ENCODE peak calls at places on chromosome 21, in seven cellular contexts. One of them, this sample, is unnamed.

GRCh38 chr21:30348506-30348905 is at the start of gene KRTAP23-1:
- DNase-seq in heart left ventricle: no peak
- DNase-seq in esophagus squamous epithelium: no peak
- DNase-seq in suprapubic skin: no peak
- DNase-seq in gastrocnemius medialis: no peak
- DNase-seq in breast epithelium: no peak
- DNase-seq in IMR-90: no peak
- DNase-seq in this sample: no peak

GRCh38 chr21:22125581-22125980 is 1127.4 kb downstream of the NCAM2 start:
- DNase-seq in heart left ventricle: no peak
- DNase-seq in esophagus squamous epithelium: no peak
- DNase-seq in suprapubic skin: no peak
- DNase-seq in gastrocnemius medialis: no peak
- DNase-seq in breast epithelium: no peak
- DNase-seq in IMR-90: no peak
- DNase-seq in this sample: no peak

GRCh38 chr21:21165063-21165645 is 166.9 kb downstream of the NCAM2 start:
- DNase-seq in heart left ventricle: no peak
- DNase-seq in esophagus squamous epithelium: no peak
- DNase-seq in suprapubic skin: no peak
- DNase-seq in gastrocnemius medialis: no peak
- DNase-seq in breast epithelium: no peak
- DNase-seq in IMR-90: peak; percentile 97
- DNase-seq in this sample: no peak

GRCh38 chr21:37453350-37453749 is 86.8 kb downstream of the DYRK1A start:
- DNase-seq in heart left ventricle: no peak
- DNase-seq in esophagus squamous epithelium: no peak
- DNase-seq in suprapubic skin: no peak
- DNase-seq in gastrocnemius medialis: no peak
- DNase-seq in breast epithelium: no peak
- DNase-seq in IMR-90: no peak
- DNase-seq in this sample: no peak

GRCh38 chr21:45986316-45987051 is 4.9 kb downstream of the COL6A1 start:
- DNase-seq in heart left ventricle: peak; percentile 65
- DNase-seq in esophagus squamous epithelium: no peak
- DNase-seq in suprapubic skin: peak; percentile 74
- DNase-seq in gastrocnemius medialis: no peak
- DNase-seq in breast epithelium: peak; percentile 33
- DNase-seq in IMR-90: no peak
- DNase-seq in this sample: no peak

GRCh38 chr21:25330266-25330665 is 277.0 kb downstream of the MRPL39 start:
- DNase-seq in heart left ventricle: no peak
- DNase-seq in esophagus squamous epithelium: no peak
- DNase-seq in suprapubic skin: no peak
- DNase-seq in gastrocnemius medialis: no peak
- DNase-seq in breast epithelium: no peak
- DNase-seq in IMR-90: peak; percentile 61
- DNase-seq in this sample: no peak

GRCh38 chr21:45865106-45865835 is 116.3 kb upstream of the COL6A1 start:
- DNase-seq in heart left ventricle: no peak
- DNase-seq in esophagus squamous epithelium: no peak
- DNase-seq in suprapubic skin: peak; percentile 38
- DNase-seq in gastrocnemius medialis: no peak
- DNase-seq in breast epithelium: no peak
- DNase-seq in IMR-90: peak; percentile 92
- DNase-seq in this sample: no peak

GRCh38 chr21:42401164-42401563 is 2.5 kb upstream of the UBASH3A start:
- DNase-seq in heart left ventricle: no peak
- DNase-seq in esophagus squamous epithelium: no peak
- DNase-seq in suprapubic skin: no peak
- DNase-seq in gastrocnemius medialis: no peak
- DNase-seq in breast epithelium: no peak
- DNase-seq in IMR-90: no peak
- DNase-seq in this sample: no peak

GRCh38 chr21:16216595-16216994 is 486.8 kb downstream of the USP25 start:
- DNase-seq in heart left ventricle: no peak
- DNase-seq in esophagus squamous epithelium: no peak
- DNase-seq in suprapubic skin: no peak
- DNase-seq in gastrocnemius medialis: no peak
- DNase-seq in breast epithelium: no peak
- DNase-seq in IMR-90: no peak
- DNase-seq in this sample: no peak

GRCh38 chr21:38388684-38389676 is 109.3 kb downstream of the ERG start:
- DNase-seq in heart left ventricle: no peak
- DNase-seq in esophagus squamous epithelium: no peak
- DNase-seq in suprapubic skin: no peak
- DNase-seq in gastrocnemius medialis: no peak
- DNase-seq in breast epithelium: no peak
- DNase-seq in IMR-90: no peak
- DNase-seq in this sample: no peak

GRCh38 chr21:18840239-18840638 is 436.7 kb upstream of the TMPRSS15 start:
- DNase-seq in heart left ventricle: no peak
- DNase-seq in esophagus squamous epithelium: no peak
- DNase-seq in suprapubic skin: no peak
- DNase-seq in gastrocnemius medialis: no peak
- DNase-seq in breast epithelium: no peak
- DNase-seq in IMR-90: no peak
- DNase-seq in this sample: peak; percentile 0

GRCh38 chr21:42381347-42381984 is 14.4 kb downstream of the TMPRSS3 start:
- DNase-seq in heart left ventricle: no peak
- DNase-seq in esophagus squamous epithelium: no peak
- DNase-seq in suprapubic skin: no peak
- DNase-seq in gastrocnemius medialis: no peak
- DNase-seq in breast epithelium: no peak
- DNase-seq in IMR-90: peak; percentile 46
- DNase-seq in this sample: peak; percentile 59

GRCh38 chr21:46093668-46094400 is 4.1 kb upstream of the COL6A2 start:
- DNase-seq in heart left ventricle: no peak
- DNase-seq in esophagus squamous epithelium: no peak
- DNase-seq in suprapubic skin: no peak
- DNase-seq in gastrocnemius medialis: no peak
- DNase-seq in breast epithelium: no peak
- DNase-seq in IMR-90: no peak
- DNase-seq in this sample: no peak

GRCh38 chr21:42150458-42151085 is 68.4 kb upstream of the ABCG1 start:
- DNase-seq in heart left ventricle: no peak
- DNase-seq in esophagus squamous epithelium: no peak
- DNase-seq in suprapubic skin: peak; percentile 55
- DNase-seq in gastrocnemius medialis: no peak
- DNase-seq in breast epithelium: peak; percentile 39
- DNase-seq in IMR-90: no peak
- DNase-seq in this sample: no peak

GRCh38 chr21:45993210-45994085 is 11.9 kb downstream of the COL6A1 start:
- DNase-seq in heart left ventricle: peak; percentile 71
- DNase-seq in esophagus squamous epithelium: no peak
- DNase-seq in suprapubic skin: peak; percentile 83
- DNase-seq in gastrocnemius medialis: peak; percentile 33
- DNase-seq in breast epithelium: peak; percentile 45
- DNase-seq in IMR-90: no peak
- DNase-seq in this sample: no peak

GRCh38 chr21:42784276-42784675 is 95.1 kb downstream of the WDR4 start:
- DNase-seq in heart left ventricle: no peak
- DNase-seq in esophagus squamous epithelium: no peak
- DNase-seq in suprapubic skin: no peak
- DNase-seq in gastrocnemius medialis: no peak
- DNase-seq in breast epithelium: no peak
- DNase-seq in IMR-90: no peak
- DNase-seq in this sample: no peak

GRCh38 chr21:36499578-36500471 is 19.9 kb upstream of the CLDN14 start:
- DNase-seq in heart left ventricle: no peak
- DNase-seq in esophagus squamous epithelium: no peak
- DNase-seq in suprapubic skin: no peak
- DNase-seq in gastrocnemius medialis: peak; percentile 39
- DNase-seq in breast epithelium: peak; percentile 86
- DNase-seq in IMR-90: no peak
- DNase-seq in this sample: no peak

GRCh38 chr21:42423197-42423675 is 19.5 kb downstream of the UBASH3A start:
- DNase-seq in heart left ventricle: no peak
- DNase-seq in esophagus squamous epithelium: no peak
- DNase-seq in suprapubic skin: no peak
- DNase-seq in gastrocnemius medialis: no peak
- DNase-seq in breast epithelium: no peak
- DNase-seq in IMR-90: no peak
- DNase-seq in this sample: no peak

DNA sequence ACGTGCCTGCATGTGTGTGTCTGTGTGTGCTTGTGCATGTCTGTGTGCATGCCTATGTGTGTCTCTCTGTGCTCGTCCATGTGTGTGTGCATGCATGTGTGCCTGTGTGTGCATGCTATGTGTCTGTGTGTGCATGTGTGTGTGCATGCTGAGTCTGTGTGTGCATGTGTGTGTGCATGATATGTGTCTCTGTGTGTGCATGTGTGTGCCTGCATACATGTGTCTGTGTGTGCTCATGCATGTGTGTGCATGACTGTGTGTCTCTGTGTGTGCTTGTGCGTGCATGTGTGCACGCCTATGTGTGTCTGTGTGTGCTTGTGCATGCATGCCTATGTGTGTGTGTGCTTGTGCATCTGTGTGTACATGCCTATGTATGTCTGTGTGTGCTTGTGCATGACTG is 52.3 kb downstream of the TCP10L start:
- DNase-seq in heart left ventricle: no peak
- DNase-seq in esophagus squamous epithelium: no peak
- DNase-seq in suprapubic skin: peak; percentile 4
- DNase-seq in gastrocnemius medialis: no peak
- DNase-seq in breast epithelium: no peak
- DNase-seq in IMR-90: no peak
- DNase-seq in this sample: no peak
- H3K9me3 ChIP-seq in heart left ventricle: no peaks in the 10 kb centered on the region
- H3K9me3 ChIP-seq in esophagus squamous epithelium: no peaks in the 10 kb centered on the region
- H3K9me3 ChIP-seq in suprapubic skin: no peaks in the 10 kb centered on the region
- H3K9me3 ChIP-seq in gastrocnemius medialis: no peaks in the 10 kb centered on the region
- H3K9me3 ChIP-seq in breast epithelium: peaks cover 3% of the 10 kb centered on the region
- H3K9me3 ChIP-seq in IMR-90: peaks cover 2% of the 10 kb centered on the region
- H3K9me3 ChIP-seq in this sample: no peaks in the 10 kb centered on the region

DNA sequence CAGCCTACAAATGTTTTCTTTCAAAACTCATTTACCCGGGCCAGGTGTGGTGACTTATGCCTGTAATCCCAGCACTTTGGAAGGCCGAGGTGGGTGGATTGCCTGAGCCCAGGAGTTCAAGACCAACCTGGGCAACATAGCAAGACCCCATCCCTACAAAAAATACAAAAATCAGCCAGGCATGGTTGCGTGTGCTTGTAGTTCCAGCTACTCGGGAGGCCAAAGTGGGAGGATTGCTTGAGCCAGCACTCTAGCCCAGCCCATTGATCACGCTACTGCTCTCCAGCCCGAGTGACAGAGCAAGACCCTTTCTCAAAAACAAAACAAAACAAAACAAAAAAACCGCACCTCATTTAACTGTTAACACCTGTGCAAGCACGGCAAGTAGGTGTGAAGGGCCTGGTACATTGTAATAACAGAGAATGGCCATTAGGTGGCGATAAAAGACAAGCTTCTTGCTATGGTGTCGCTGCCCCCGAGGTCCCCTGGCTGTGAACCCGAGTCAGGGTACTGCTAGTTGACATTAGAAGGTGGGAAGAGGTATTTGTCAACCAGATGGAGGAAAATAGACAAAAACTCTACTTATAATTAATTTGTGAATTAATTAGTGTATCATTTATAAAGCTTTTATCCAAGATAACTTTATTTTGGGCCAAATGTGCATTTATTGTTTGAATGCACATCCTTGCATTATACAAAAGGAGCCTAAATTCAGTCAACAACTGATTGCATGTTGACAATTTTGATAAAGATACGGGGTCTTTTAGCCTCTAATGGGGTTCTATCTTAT is 66.5 kb downstream of the SH3BGR start:
- DNase-seq in heart left ventricle: no peak
- DNase-seq in esophagus squamous epithelium: no peak
- DNase-seq in suprapubic skin: no peak
- DNase-seq in gastrocnemius medialis: no peak
- DNase-seq in breast epithelium: no peak
- DNase-seq in IMR-90: peak; percentile 32
- DNase-seq in this sample: peak; percentile 71
- TF ChIP-seq POLR2A in heart left ventricle: no peak
- TF ChIP-seq POLR2A in esophagus squamous epithelium: no peak
- TF ChIP-seq POLR2A in suprapubic skin: no peak
- TF ChIP-seq POLR2A in gastrocnemius medialis: no peak
- TF ChIP-seq POLR2A in breast epithelium: no peak
- TF ChIP-seq POLR2A in IMR-90: no peak
- TF ChIP-seq POLR2A in this sample: no peak

DNA sequence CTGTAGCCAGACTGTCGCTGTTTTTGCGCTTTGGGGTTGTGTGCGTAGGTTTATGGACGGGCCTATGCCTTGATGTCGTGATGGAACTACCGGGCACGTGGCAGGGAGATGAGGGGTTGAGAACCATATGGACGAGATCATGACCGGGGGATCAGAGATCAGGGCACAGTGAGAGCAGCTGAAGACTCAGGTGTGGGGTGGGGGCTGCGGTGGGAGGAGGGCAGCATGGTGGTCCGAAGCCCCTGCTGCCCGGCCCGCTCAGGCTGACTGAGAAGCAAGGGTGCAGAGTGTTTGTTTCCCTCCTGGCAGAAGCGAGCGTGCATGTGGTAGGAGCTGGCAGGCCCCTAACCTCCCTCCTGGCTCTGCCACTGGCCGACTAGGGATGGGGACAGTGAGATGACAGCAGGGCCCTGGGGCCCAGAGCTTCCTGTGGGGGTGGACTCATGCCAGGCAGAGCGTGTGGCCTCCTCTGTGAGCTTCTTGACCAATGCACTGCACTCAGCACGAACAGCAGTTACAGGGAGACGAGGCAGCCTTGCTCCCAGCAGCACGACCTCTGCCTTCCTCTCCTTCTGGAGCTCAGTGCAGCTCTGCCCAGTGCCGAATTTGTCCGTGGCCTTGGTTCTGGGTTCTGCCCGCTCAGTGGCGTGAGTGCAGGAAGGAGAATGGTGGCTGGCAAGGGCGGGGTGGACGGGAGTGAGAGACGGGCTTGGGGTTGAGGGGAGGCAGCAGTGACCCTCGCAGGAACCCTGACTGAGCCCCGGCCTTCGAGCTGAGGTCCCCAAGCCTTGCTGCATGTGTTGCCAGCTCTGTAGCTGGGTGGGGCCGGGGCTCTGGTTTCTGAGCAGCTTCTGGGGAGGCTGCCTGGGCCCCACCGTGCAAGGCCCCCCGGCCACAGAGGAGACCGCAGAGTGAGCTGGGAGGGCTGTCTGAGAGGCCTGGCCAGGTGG is 22.2 kb upstream of the LRRC3 start:
- DNase-seq in heart left ventricle: peak; percentile 51
- DNase-seq in esophagus squamous epithelium: no peak
- DNase-seq in suprapubic skin: peak; percentile 71
- DNase-seq in gastrocnemius medialis: no peak
- DNase-seq in breast epithelium: peak; percentile 50
- DNase-seq in IMR-90: no peak
- DNase-seq in this sample: no peak
- H3K9me3 ChIP-seq in heart left ventricle: peaks cover 15% of the 10 kb centered on the region
- H3K9me3 ChIP-seq in esophagus squamous epithelium: no peaks in the 10 kb centered on the region
- H3K9me3 ChIP-seq in suprapubic skin: peaks cover 12% of the 10 kb centered on the region
- H3K9me3 ChIP-seq in gastrocnemius medialis: no peaks in the 10 kb centered on the region
- H3K9me3 ChIP-seq in breast epithelium: peaks cover 5% of the 10 kb centered on the region
- H3K9me3 ChIP-seq in IMR-90: peaks cover 21% of the 10 kb centered on the region
- H3K9me3 ChIP-seq in this sample: peaks cover 6% of the 10 kb centered on the region

DNA sequence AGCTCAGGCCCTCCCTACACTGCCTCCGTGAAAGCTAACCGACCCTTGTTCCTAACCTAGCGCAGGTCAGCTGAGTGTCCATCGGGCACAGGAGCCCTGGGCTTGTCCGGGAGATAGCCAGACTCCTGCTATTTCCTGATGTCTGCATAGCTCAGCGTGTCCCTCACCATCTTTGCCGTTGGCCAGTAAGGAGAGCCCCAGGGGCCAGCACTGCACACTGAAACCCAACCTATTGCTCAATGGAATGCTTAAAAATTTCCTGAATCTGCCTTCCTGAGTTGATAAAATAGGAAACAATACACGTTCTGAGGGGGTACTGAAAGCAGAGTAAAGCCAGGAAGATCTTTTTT is 2.2 kb downstream of the RUNX1 start:
- DNase-seq in heart left ventricle: no peak
- DNase-seq in esophagus squamous epithelium: no peak
- DNase-seq in suprapubic skin: no peak
- DNase-seq in gastrocnemius medialis: peak; percentile 25
- DNase-seq in breast epithelium: no peak
- DNase-seq in IMR-90: no peak
- DNase-seq in this sample: no peak
- TF ChIP-seq POLR2A in heart left ventricle: no peak
- TF ChIP-seq POLR2A in esophagus squamous epithelium: no peak
- TF ChIP-seq POLR2A in suprapubic skin: no peak
- TF ChIP-seq POLR2A in gastrocnemius medialis: no peak
- TF ChIP-seq POLR2A in breast epithelium: no peak
- TF ChIP-seq POLR2A in IMR-90: no peak
- TF ChIP-seq POLR2A in this sample: no peak